ENCODE peak calls at places on chromosome 3, in seven cellular contexts. V, O, E, Q, W, A and X are unnamed samples.

GRCh38 chr3:153160451-153161137 is 1.4 kb upstream of the RAP2B start:
- DNase-seq in V (peak; percentile 85), O (peak; percentile 53), E (peak; percentile 66), Q (peak; percentile 67), W (peak; percentile 62), A (peak; percentile 89), X (peak; percentile 86)

GRCh38 chr3:177934001-177934891 is 602.0 kb upstream of the KCNMB2 start:
- DNase-seq in V (peak; percentile 87), O (no peak), E (no peak), Q (no peak), W (no peak), A (peak; percentile 68), X (no peak)

GRCh38 chr3:24299236-24299635 is 195.4 kb downstream of the THRB start:
- DNase-seq in V (no peak), O (no peak), E (no peak), Q (no peak), W (no peak), A (no peak), X (no peak)

GRCh38 chr3:190554197-190554596 is 40.3 kb downstream of the IL1RAP start:
- DNase-seq in V (no peak), O (no peak), E (no peak), Q (no peak), W (no peak), A (no peak), X (no peak)

GRCh38 chr3:157330206-157330605 is 106.4 kb upstream of the PTX3 start:
- DNase-seq in V (no peak), O (no peak), E (no peak), Q (no peak), W (no peak), A (no peak), X (no peak)

GRCh38 chr3:111737712-111738097 is 121.4 kb upstream of the PHLDB2 start:
- DNase-seq in V (peak; percentile 94), O (no peak), E (peak; percentile 67), Q (no peak), W (no peak), A (peak; percentile 86), X (no peak)

GRCh38 chr3:183377307-183377959 is 51.0 kb downstream of the MCF2L2 start:
- DNase-seq in V (no peak), O (no peak), E (no peak), Q (peak; percentile 8), W (no peak), A (no peak), X (no peak)

GRCh38 chr3:10867384-10867783 is 51.4 kb downstream of the SLC6A11 start:
- DNase-seq in V (peak; percentile 32), O (no peak), E (no peak), Q (no peak), W (no peak), A (no peak), X (no peak)

GRCh38 chr3:142007710-142008399 is 131.4 kb downstream of the ATP1B3 start:
- DNase-seq in V (no peak), O (no peak), E (no peak), Q (no peak), W (no peak), A (no peak), X (no peak)